ENCODE peak calls at places on chromosomes 11 and 22, in four cellular contexts. S is omental fat pad, X is iris pigment epithelial cell, N is heart left ventricle. B is an unnamed sample.

GRCh38 chr11:68698993-68699392 is 14.6 kb downstream of the GAL start:
- DNase-seq in X (no peak), S (no peak), N (no peak), B (no peak)

GRCh38 chr11:106950067-106950491 is 68.2 kb downstream of the GUCY1A2 start:
- DNase-seq in N (peak; percentile 23), S (no peak), X (no peak), B (no peak)

GRCh38 chr11:102780491-102780918 is at the start of gene MMP10:
- DNase-seq in S (no peak), X (peak; percentile 74), N (no peak), B (no peak)

GRCh38 chr11:86809561-86809960 is 9.2 kb downstream of the PRSS23 start:
- DNase-seq in S (no peak), X (no peak), N (no peak), B (no peak)

GRCh38 chr11:72735495-72736027 is 16.6 kb downstream of the ARAP1 start:
- DNase-seq in N (peak; percentile 87), S (no peak), X (peak; percentile 44), B (no peak)

GRCh38 chr11:32094931-32095330 is 4.1 kb downstream of the RCN1 start:
- DNase-seq in X (no peak), N (no peak), S (no peak), B (no peak)

GRCh38 chr11:69489031-69489745 is 7.7 kb downstream of the LINC01488 start:
- DNase-seq in X (no peak), N (peak; percentile 81), S (no peak), B (peak; percentile 72)

GRCh38 chr11:4551346-4551979 is 6.5 kb downstream of the OR52M1 start:
- DNase-seq in S (no peak), N (no peak), X (peak; percentile 21), B (no peak)

GRCh38 chr22:40668611-40669390 is 10.5 kb upstream of the MCHR1 start:
- DNase-seq in S (no peak), N (no peak), X (peak; percentile 78), B (no peak)

GRCh38 chr11:78205691-78206090 is 17.0 kb downstream of the USP35 start:
- DNase-seq in N (no peak), S (no peak), X (no peak), B (no peak)

GRCh38 chr11:126407682-126408288 is 52.3 kb downstream of the ST3GAL4 start:
- DNase-seq in N (no peak), X (no peak), S (no peak), B (no peak)

GRCh38 chr22:43901976-43902643 is 10.3 kb upstream of the PNPLA5 start:
- DNase-seq in N (no peak), X (peak; percentile 93), S (no peak), B (no peak)

GRCh38 chr11:32213223-32213622 is 122.3 kb downstream of the RCN1 start:
- DNase-seq in N (no peak), S (no peak), X (peak; percentile 73), B (no peak)